ENCODE peak calls at places on chromosomes 6 and 20, in ten cellular contexts. S is fibroblast of mammary gland; X is K562; Y is SK-N-MC; Q is activated naive CD4-positive, alpha-beta T cell; G is naive B cell; B is A172; C is neural crest cell; D is AG09309; H is Peyer's patch. T is an unnamed sample.

GRCh38 chr6:89434954-89435353 is 2.0 kb downstream of the ANKRD6 start:
- DNase-seq in S (no peak), H (no peak), D (no peak), C (no peak), B (no peak), Y (no peak), Q (no peak), X (no peak), G (no peak), T (no peak)

GRCh38 chr6:98847767-98848538 is 13.6 kb downstream of the POU3F2 start:
- DNase-seq in Y (no peak), S (no peak), G (no peak), C (no peak), D (no peak), B (no peak), H (peak; percentile 51), X (no peak), Q (no peak), T (no peak)

GRCh38 chr20:56706867-56707360 is 77.8 kb downstream of the TFAP2C start:
- DNase-seq in Q (no peak), G (no peak), B (peak; percentile 23), H (no peak), C (no peak), D (no peak), X (no peak), Y (no peak), S (no peak), T (no peak)

GRCh38 chr20:50655325-50655880 is 35.9 kb downstream of the RIPOR3 start:
- DNase-seq in X (no peak), Q (no peak), G (no peak), D (peak; percentile 85), B (no peak), Y (no peak), C (no peak), S (peak; percentile 92), H (no peak), T (no peak)

GRCh38 chr20:1823421-1823892 is 71.8 kb upstream of the SIRPA start:
- DNase-seq in S (no peak), B (no peak), H (no peak), G (no peak), Q (no peak), D (no peak), Y (no peak), C (no peak), X (no peak), T (no peak)

GRCh38 chr20:49508435-49509199 is 26.1 kb upstream of the KCNB1 start:
- DNase-seq in C (peak; percentile 12), G (no peak), B (peak; percentile 62), X (peak; percentile 49), H (no peak), S (peak; percentile 58), Y (peak; percentile 42), Q (no peak), D (peak; percentile 8), T (peak; percentile 77)

GRCh38 chr6:157982580-157983438 is 1.1 kb downstream of the SYNJ2 start:
- DNase-seq in Q (no peak), G (no peak), S (peak; percentile 59), C (no peak), D (no peak), X (peak; percentile 47), B (peak; percentile 42), H (peak; percentile 52), Y (no peak), T (no peak)

GRCh38 chr6:27531772-27532459 is 59.0 kb upstream of the ZNF184 start:
- DNase-seq in C (no peak), Q (no peak), Y (no peak), B (peak; percentile 60), X (peak; percentile 37), G (no peak), D (no peak), S (no peak), H (no peak), T (no peak)

GRCh38 chr6:17940151-17940791 is 47.2 kb downstream of the KIF13A start:
- DNase-seq in B (no peak), C (no peak), Y (peak; percentile 66), X (no peak), D (no peak), Q (no peak), H (no peak), G (no peak), S (no peak), T (no peak)

GRCh38 chr6:155314773-155315515 is 660 bp upstream of the TFB1M start:
- DNase-seq in X (peak; percentile 43), C (no peak), D (peak; percentile 57), S (peak; percentile 95), Q (no peak), B (no peak), Y (no peak), G (no peak), H (no peak), T (peak; percentile 91)

GRCh38 chr6:71288228-71289038 is at the start of gene OGFRL1:
- DNase-seq in Y (no peak), H (peak; percentile 76), X (no peak), G (peak; percentile 84), B (peak; percentile 72), S (peak; percentile 57), D (no peak), Q (peak; percentile 21), C (peak; percentile 61), T (peak; percentile 93)

GRCh38 chr6:69729870-69730449 is 66.8 kb downstream of the LMBRD1 start:
- DNase-seq in G (no peak), D (peak; percentile 7), B (peak; percentile 5), H (no peak), S (peak; percentile 13), X (no peak), Y (no peak), Q (no peak), C (no peak), T (peak; percentile 64)

GRCh38 chr6:31972709-31973350 is 892 bp upstream of the DXO start:
- DNase-seq in B (peak; percentile 60), Q (no peak), D (peak; percentile 29), X (peak; percentile 58), H (no peak), Y (no peak), G (no peak), C (no peak), S (peak; percentile 63), T (no peak)

GRCh38 chr6:150491131-150491795 is 108.4 kb upstream of the PLEKHG1 start:
- DNase-seq in B (peak; percentile 86), H (no peak), X (no peak), Y (no peak), S (peak; percentile 80), Q (no peak), D (peak; percentile 40), C (no peak), G (no peak), T (no peak)

GRCh38 chr20:24995741-24996448 is 3.3 kb upstream of the APMAP start:
- DNase-seq in G (no peak), S (peak; percentile 31), D (no peak), B (peak; percentile 55), X (no peak), C (no peak), H (no peak), Y (no peak), Q (no peak), T (no peak)

GRCh38 chr20:62606551-62607201 is 35.6 kb upstream of the SLCO4A1 start:
- DNase-seq in Y (no peak), G (no peak), Q (no peak), H (no peak), B (peak; percentile 74), S (peak; percentile 65), C (no peak), X (no peak), D (no peak), T (no peak)

GRCh38 chr20:58128635-58129625 is 99.5 kb downstream of the ANKRD60 start:
- DNase-seq in Q (no peak), H (no peak), D (no peak), B (no peak), C (no peak), Y (no peak), G (no peak), X (no peak), S (no peak), T (no peak)

GRCh38 chr6:107185570-107185969 is 70.3 kb upstream of the BEND3 start:
- DNase-seq in S (peak; percentile 31), Q (no peak), X (no peak), B (no peak), H (no peak), C (peak; percentile 3), G (no peak), Y (no peak), D (no peak), T (no peak)

GRCh38 chr6:168574699-168575195 is 133.8 kb downstream of the SMOC2 start:
- DNase-seq in C (no peak), Y (no peak), Q (no peak), B (no peak), X (no peak), D (no peak), H (no peak), G (no peak), S (no peak), T (no peak)

GRCh38 chr6:28161410-28162079 is 19.9 kb downstream of the ZKSCAN8 start:
- DNase-seq in S (peak; percentile 56), D (no peak), G (peak; percentile 59), B (peak; percentile 31), X (peak; percentile 89), Y (no peak), H (peak; percentile 86), C (peak; percentile 28), Q (peak; percentile 69), T (peak; percentile 94)

GRCh38 chr6:156859686-156860085 is 82.5 kb downstream of the ARID1B start:
- DNase-seq in S (no peak), X (no peak), B (no peak), Y (no peak), G (no peak), D (no peak), H (no peak), C (no peak), Q (no peak), T (no peak)

GRCh38 chr20:62829231-62830230 is 12.7 kb downstream of the COL9A3 start:
- DNase-seq in X (no peak), Q (no peak), C (no peak), Y (no peak), G (no peak), S (no peak), D (no peak), H (no peak), B (no peak), T (no peak)

GRCh38 chr20:25470045-25470444 is 62.6 kb downstream of the GINS1 start:
- DNase-seq in Y (no peak), S (peak; percentile 49), Q (peak; percentile 8), C (no peak), B (peak; percentile 45), X (peak; percentile 44), D (no peak), G (no peak), H (no peak), T (peak; percentile 83)

GRCh38 chr6:132888701-132889100 is 74.3 kb downstream of the RPS12 start:
- DNase-seq in X (no peak), C (no peak), Q (no peak), G (no peak), S (peak; percentile 43), H (no peak), Y (no peak), B (no peak), D (no peak), T (no peak)

GRCh38 chr20:35462351-35462750 is 7.0 kb downstream of the CEP250 start:
- DNase-seq in S (no peak), X (peak; percentile 85), G (peak; percentile 29), D (no peak), B (no peak), Y (no peak), H (no peak), C (no peak), Q (no peak), T (peak; percentile 75)

GRCh38 chr6:23414204-23414501 is 711.9 kb upstream of the NRSN1 start:
- DNase-seq in C (no peak), Q (no peak), G (no peak), D (peak; percentile 44), X (no peak), B (peak; percentile 48), Y (peak; percentile 50), H (no peak), S (peak; percentile 60), T (no peak)

GRCh38 chr6:136604928-136605485 is 54.8 kb upstream of the MAP7 start:
- DNase-seq in B (no peak), X (no peak), C (no peak), D (no peak), G (no peak), S (no peak), Y (no peak), H (no peak), Q (no peak), T (no peak)

GRCh38 chr20:36526521-36527011 is 14.8 kb upstream of the MYL9 start:
- DNase-seq in H (no peak), Q (no peak), D (no peak), G (no peak), B (no peak), C (no peak), Y (no peak), S (no peak), X (no peak), T (no peak)

T was measured in Karpas-422.